ENCODE peak calls at places on chromosome 15, in four cellular contexts. M is IMR-90, Q is ovary, L is uterus. R is an unnamed sample.

GRCh38 chr15:69265347-69265955 is 33.3 kb upstream of the PAQR5 start:
- DNase-seq in Q (no peak), L (no peak), M (peak; percentile 17), R (no peak)

GRCh38 chr15:38991126-38991525 is 426.5 kb upstream of the RASGRP1 start:
- DNase-seq in M (peak; percentile 56), Q (no peak), L (no peak), R (no peak)

GRCh38 chr15:97420116-97420515 is 540.4 kb upstream of the ARRDC4 start:
- DNase-seq in L (no peak), M (no peak), Q (no peak), R (no peak)

GRCh38 chr15:39738998-39739397 is 43.6 kb downstream of the FSIP1 start:
- DNase-seq in L (no peak), Q (no peak), M (no peak), R (no peak)

GRCh38 chr15:87477759-87478687 is 778.5 kb downstream of the NTRK3 start:
- DNase-seq in M (peak; percentile 49), L (peak; percentile 64), Q (no peak), R (no peak)

GRCh38 chr15:86611392-86612040 is 531.8 kb downstream of the AGBL1 start:
- DNase-seq in M (no peak), L (no peak), Q (no peak), R (no peak)

GRCh38 chr15:60520825-60521368 is 42.0 kb upstream of the ICE2 start:
- DNase-seq in M (peak; percentile 77), L (peak; percentile 72), Q (peak; percentile 60), R (no peak)

GRCh38 chr15:68431037-68431791 is 749 bp downstream of the ITGA11 start:
- DNase-seq in M (no peak), L (peak; percentile 77), Q (peak; percentile 66), R (no peak)

GRCh38 chr15:30073915-30074314 is 8.8 kb upstream of the GOLGA8J start:
- DNase-seq in L (no peak), Q (no peak), M (no peak), R (no peak)

GRCh38 chr15:84657748-84658079 is 285 bp downstream of the NMB start:
- DNase-seq in Q (no peak), M (no peak), L (peak; percentile 22), R (no peak)

GRCh38 chr15:84725001-84725491 is 9.1 kb upstream of the SEC11A start:
- DNase-seq in Q (no peak), M (peak; percentile 15), L (no peak), R (no peak)

GRCh38 chr15:96053039-96054021 is 277.2 kb upstream of the NR2F2 start:
- DNase-seq in L (peak; percentile 40), Q (peak; percentile 46), M (no peak), R (no peak)

GRCh38 chr15:75656813-75657212 is 9.1 kb downstream of the SNX33 start:
- DNase-seq in Q (no peak), M (no peak), L (no peak), R (no peak)
- H3K4me1 ChIP-seq in Q (peaks cover 31% of the 10 kb centered on the region), M (peaks cover 32% of the 10 kb centered on the region), L (peaks cover 66% of the 10 kb centered on the region), R (peaks cover 95% of the 10 kb centered on the region)

GRCh38 chr15:70795311-70795665 is 31.9 kb upstream of the UACA start:
- DNase-seq in Q (no peak), L (no peak), M (peak; percentile 98), R (no peak)
- TF ChIP-seq POLR2A in Q (no peak), L (no peak), M (peak; percentile 23), R (no peak)

GRCh38 chr15:70528270-70528706 is 235.1 kb downstream of the UACA start:
- DNase-seq in Q (no peak), M (peak; percentile 54), L (no peak), R (no peak)
- H3K4me1 ChIP-seq in Q (peaks cover 3% of the 10 kb centered on the region), M (peaks cover 2% of the 10 kb centered on the region), L (no peaks in the 10 kb centered on the region), R (peaks cover 14% of the 10 kb centered on the region)

GRCh38 chr15:98647026-98647773 is 1.1 kb upstream of the IGF1R start:
- DNase-seq in Q (peak; percentile 89), M (peak; percentile 43), L (peak; percentile 74), R (peak; percentile 83)
- TF ChIP-seq POLR2A in Q (no peak), M (no peak), L (peak; percentile 36), R (no peak)

GRCh38 chr15:40793216-40793989 is 13.5 kb upstream of the ZFYVE19 start:
- DNase-seq in Q (peak; percentile 48), L (no peak), M (peak; percentile 98), R (no peak)

GRCh38 chr15:40792394-40792793 is 14.5 kb upstream of the ZFYVE19 start:
- DNase-seq in M (no peak), L (no peak), Q (no peak), R (no peak)

GRCh38 chr15:40796041-40796440 is 10.8 kb upstream of the ZFYVE19 start:
- DNase-seq in Q (no peak), M (no peak), L (no peak), R (no peak)

GRCh38 chr15:40796508-40796907 is 10.4 kb upstream of the ZFYVE19 start:
- DNase-seq in Q (no peak), L (no peak), M (no peak), R (no peak)

GRCh38 chr15:40795019-40795418 is 11.9 kb upstream of the ZFYVE19 start:
- DNase-seq in M (no peak), Q (no peak), L (no peak), R (no peak)
- H3K4me1 ChIP-seq in M (peaks cover 5% of the 10 kb centered on the region), Q (no peaks in the 10 kb centered on the region), L (no peaks in the 10 kb centered on the region), R (peaks cover 18% of the 10 kb centered on the region)

DNA sequence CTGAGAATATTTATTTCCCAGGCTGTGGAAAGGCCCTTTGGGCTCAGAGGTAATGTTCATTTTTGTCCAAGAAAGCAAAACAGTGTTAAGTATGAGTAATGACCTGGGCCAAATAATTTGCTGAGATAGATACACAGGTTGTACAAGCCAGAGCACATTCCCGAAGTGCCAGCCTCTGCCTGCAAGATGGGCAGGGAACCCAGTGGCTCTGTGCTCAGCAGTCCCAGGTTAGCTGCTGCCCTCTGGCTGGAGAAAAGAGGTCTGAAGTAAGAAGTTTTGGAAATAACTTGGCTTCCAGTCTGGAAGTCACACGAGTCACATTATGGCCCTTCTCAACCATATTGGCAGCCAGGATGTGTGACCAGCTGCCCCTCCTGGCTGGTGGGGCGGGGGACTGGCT is 20.2 kb downstream of the MYZAP start:
- DNase-seq in L (peak; percentile 57), M (no peak), Q (no peak), R (no peak)
- TF ChIP-seq POLR2A in L (no peak), M (no peak), Q (no peak), R (no peak)

GRCh38 chr15:31265090-31265870 is 61.4 kb upstream of the KLF13 start:
- DNase-seq in M (no peak), L (peak; percentile 8), Q (no peak), R (peak; percentile 73)

GRCh38 chr15:31263751-31264533 is 62.7 kb upstream of the KLF13 start:
- DNase-seq in M (no peak), L (peak; percentile 28), Q (no peak), R (peak; percentile 85)

GRCh38 chr15:31265871-31266711 is 60.5 kb upstream of the KLF13 start:
- DNase-seq in M (no peak), Q (no peak), L (peak; percentile 13), R (peak; percentile 59)

GRCh38 chr15:31262901-31263671 is 63.5 kb upstream of the KLF13 start:
- DNase-seq in L (peak; percentile 16), Q (no peak), M (peak; percentile 7), R (peak; percentile 76)

DNA sequence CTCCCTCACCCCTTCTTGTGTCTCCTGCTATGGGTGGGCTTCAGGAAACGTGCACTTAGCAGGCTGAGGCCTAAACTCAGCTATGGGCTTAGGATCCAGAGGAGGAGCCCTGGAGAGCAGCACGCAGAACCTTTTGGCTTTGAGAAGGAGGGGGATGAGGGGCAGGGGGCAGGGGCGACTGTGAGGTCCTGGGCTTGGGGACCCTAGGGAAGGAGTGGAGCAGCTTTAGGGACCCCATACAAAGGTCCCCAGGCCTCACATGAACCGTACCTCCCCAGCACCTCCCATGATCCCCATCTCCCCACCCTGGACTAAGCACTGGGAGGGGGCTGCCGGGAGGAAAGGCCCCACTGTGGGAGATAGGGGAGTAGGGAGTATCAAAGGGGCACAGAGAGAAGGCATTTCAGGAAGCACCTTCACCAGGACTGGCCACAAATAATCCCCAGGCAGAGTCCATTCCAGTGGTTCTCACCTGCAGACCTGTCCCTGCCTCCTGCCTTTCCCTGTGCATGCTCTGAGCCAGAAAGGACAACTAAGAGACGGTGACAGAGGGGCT is 62.0 kb upstream of the KLF13 start:
- DNase-seq in M (no peak), Q (no peak), L (peak; percentile 4), R (no peak)
- H3K4me1 ChIP-seq in M (no peaks in the 10 kb centered on the region), Q (no peaks in the 10 kb centered on the region), L (no peaks in the 10 kb centered on the region), R (peaks cover 39% of the 10 kb centered on the region)

DNA sequence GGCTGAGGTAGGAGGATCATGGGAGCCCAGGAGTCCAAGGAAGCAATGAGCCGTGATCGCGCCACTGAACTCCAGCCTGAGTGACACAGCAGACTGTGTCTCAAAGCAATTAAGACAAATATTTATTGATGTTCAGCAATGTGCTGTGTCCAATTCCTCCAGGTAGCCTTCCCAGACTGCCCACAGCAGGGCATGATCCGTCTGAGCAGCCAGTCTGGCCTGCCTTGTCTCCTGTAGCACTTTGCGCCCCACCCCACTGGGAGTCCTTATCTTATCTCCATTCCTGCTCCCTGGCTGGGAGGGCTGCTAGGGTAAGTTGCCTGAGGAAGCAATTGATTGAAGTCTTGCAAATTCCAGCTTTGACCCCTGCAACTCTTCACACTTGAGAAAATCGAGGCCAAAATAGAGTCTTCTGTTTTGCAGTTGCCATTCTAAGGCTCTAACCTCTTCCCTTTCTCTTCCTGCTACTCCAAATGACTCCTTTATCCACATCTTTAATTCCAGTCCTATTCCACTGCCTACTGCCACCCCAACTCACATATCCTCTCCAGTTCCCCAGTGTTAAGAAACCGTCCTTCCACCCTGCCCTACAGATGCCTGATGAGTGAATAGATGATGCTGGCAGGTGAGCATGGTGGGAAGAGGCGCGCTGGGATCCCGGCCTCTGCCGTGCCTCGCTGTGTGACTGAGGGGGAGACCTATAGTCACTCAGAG is 26.9 kb upstream of the LCTL start:
- DNase-seq in Q (no peak), L (no peak), M (no peak), R (no peak)
- TF ChIP-seq POLR2A in Q (no peak), L (no peak), M (no peak), R (no peak)

GRCh38 chr15:25641762-25642161 is 202.9 kb upstream of the UBE3A start:
- DNase-seq in L (no peak), Q (no peak), M (no peak), R (no peak)
- H3K4me1 ChIP-seq in L (no peaks in the 10 kb centered on the region), Q (no peaks in the 10 kb centered on the region), M (peaks cover 3% of the 10 kb centered on the region), R (no peaks in the 10 kb centered on the region)

GRCh38 chr15:62389887-62390792 is 225.1 kb upstream of the C2CD4B start:
- DNase-seq in M (peak; percentile 77), Q (peak; percentile 81), L (peak; percentile 47), R (peak; percentile 69)
- TF ChIP-seq POLR2A in M (peak; percentile 92), Q (peak; percentile 50), L (peak; percentile 83), R (peak; percentile 76)